ENCODE peak calls at places on chromosomes 5 and 9, in ten cellular contexts. Z, S, X, K, P, V, I, C, L and F are unnamed samples. For H3K27me3 and H3K4me1, the result is how much of the 10 kb centered on the place peaks cover.

GRCh38 chr5:54820759-54821158 is 164.6 kb downstream of the ESM1 start:
- DNase-seq in K (no peak), S (no peak), V (no peak), L (no peak), X (no peak), I (no peak), Z (no peak), C (no peak), P (no peak), F (no peak)

GRCh38 chr5:137273511-137273910 is 225.6 kb downstream of the SPOCK1 start:
- DNase-seq in Z (no peak), K (no peak), P (no peak), X (no peak), I (no peak), S (no peak), V (no peak), C (no peak), L (no peak), F (no peak)

GRCh38 chr5:65832603-65833228 is 93.7 kb upstream of the ERBIN start:
- DNase-seq in I (no peak), K (no peak), P (no peak), X (no peak), C (no peak), Z (no peak), L (no peak), V (no peak), S (no peak), F (no peak)

GRCh38 chr5:109143001-109143400 is 266.8 kb downstream of the PJA2 start:
- DNase-seq in Z (no peak), V (no peak), X (no peak), I (no peak), P (no peak), K (no peak), C (no peak), S (no peak), L (no peak), F (no peak)

GRCh38 chr9:134007150-134007549 is 15.0 kb upstream of the VAV2 start:
- DNase-seq in Z (no peak), S (no peak), K (peak), L (no peak), X (no peak), V (no peak), C (no peak), P (no peak), I (no peak), F (no peak)

GRCh38 chr5:175443514-175444059 is 395 bp downstream of the DRD1 start:
- DNase-seq in V (no peak), K (no peak), Z (no peak), I (no peak), L (no peak), C (no peak), X (no peak), P (no peak), S (no peak), F (no peak)

GRCh38 chr5:149317281-149318048 is 27.8 kb upstream of the GRPEL2 start:
- DNase-seq in P (no peak), Z (peak), I (peak), C (peak), S (no peak), V (no peak), K (peak), X (no peak), L (peak), F (no peak)

GRCh38 chr5:128228506-128228905 is 144.9 kb downstream of the SLC12A2 start:
- DNase-seq in P (no peak), C (no peak), L (no peak), K (no peak), S (no peak), V (no peak), Z (no peak), X (no peak), I (no peak), F (no peak)

GRCh38 chr5:133947431-133947841 is 21.0 kb downstream of the C5orf15 start:
- DNase-seq in X (no peak), P (peak), V (no peak), C (no peak), Z (no peak), K (no peak), S (no peak), I (no peak), L (no peak), F (peak)

GRCh38 chr9:133991964-133992779 is at the start of gene VAV2:
- DNase-seq in C (peak), V (no peak), S (peak), I (no peak), Z (peak), L (peak), X (peak), P (peak), K (peak), F (peak)

GRCh38 chr9:114112778-114113585 is 13.9 kb upstream of the KIF12 start:
- DNase-seq in X (peak), Z (no peak), K (peak), S (peak), C (no peak), V (no peak), I (no peak), P (peak), L (no peak), F (peak)

GRCh38 chr5:177520906-177521513 is 4.2 kb upstream of the DDX41 start:
- DNase-seq in C (no peak), P (peak), K (no peak), X (no peak), L (no peak), Z (no peak), I (no peak), V (no peak), S (no peak), F (no peak)

GRCh38 chr5:431001-431710 is 11.8 kb upstream of the EXOC3 start:
- DNase-seq in S (peak), Z (peak), L (peak), I (no peak), K (peak), X (peak), C (peak), V (no peak), P (peak), F (no peak)

GRCh38 chr9:136943291-136944093 is 1.0 kb downstream of the FBXW5 start:
- DNase-seq in P (peak), X (no peak), I (no peak), S (peak), V (no peak), Z (no peak), C (no peak), K (peak), L (peak), F (no peak)

GRCh38 chr5:137699291-137700281 is 36.3 kb downstream of the KLHL3 start:
- DNase-seq in L (no peak), X (no peak), P (no peak), C (no peak), S (no peak), I (no peak), Z (no peak), V (no peak), K (no peak), F (no peak)

GRCh38 chr5:56516936-56517521 is 283.9 kb upstream of the ANKRD55 start:
- DNase-seq in L (no peak), S (no peak), Z (no peak), X (no peak), P (peak), V (no peak), I (no peak), C (no peak), K (peak), F (no peak)

GRCh38 chr5:52660621-52661020 is 127.1 kb upstream of the ITGA1 start:
- DNase-seq in I (no peak), Z (no peak), K (no peak), X (no peak), L (no peak), V (no peak), P (no peak), S (no peak), C (no peak), F (no peak)

GRCh38 chr5:67238191-67238590 is 41.6 kb upstream of the CD180 start:
- DNase-seq in V (no peak), X (no peak), Z (no peak), I (no peak), C (peak), S (peak), P (no peak), K (no peak), L (no peak), F (no peak)

DNA sequence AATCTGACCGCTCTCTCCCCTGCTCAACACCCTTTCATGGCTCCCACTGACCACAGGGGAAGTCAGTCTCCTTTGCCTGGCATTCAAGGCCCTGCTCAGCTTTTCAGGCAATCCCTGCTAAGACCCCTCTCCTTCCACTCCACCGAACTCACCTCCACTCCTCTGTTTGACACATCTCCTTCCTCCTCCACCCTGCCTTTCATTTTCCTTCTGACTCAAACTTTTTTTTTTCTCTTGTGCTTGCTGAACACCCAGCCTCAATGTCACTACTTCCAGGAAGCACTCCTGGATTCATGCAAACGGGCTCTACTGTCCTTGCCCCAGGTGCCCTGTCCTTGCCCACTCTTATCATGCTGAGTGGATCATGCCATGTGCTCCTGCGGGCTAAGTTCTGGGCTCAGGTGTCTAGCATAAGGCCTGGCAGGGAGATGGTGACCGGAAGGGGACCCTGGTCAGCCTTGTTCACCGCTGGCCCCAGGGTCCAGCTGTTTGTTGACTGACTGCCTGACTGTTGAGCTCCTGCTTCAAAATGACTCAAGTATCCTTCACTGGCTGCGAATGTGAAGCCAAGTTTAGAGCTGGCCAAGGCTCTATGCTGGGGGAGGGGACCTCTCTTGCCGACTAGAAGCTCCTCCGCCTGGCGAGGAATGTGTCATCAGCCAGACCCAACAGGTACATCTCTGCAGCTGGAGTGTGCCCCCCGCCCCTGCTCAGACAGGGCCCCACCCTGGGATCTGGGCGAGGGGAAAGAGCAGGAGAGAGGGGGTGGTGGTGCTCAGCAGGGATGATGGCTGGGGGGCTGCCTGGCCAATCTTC is 6.2 kb downstream of the NR5A1 start:
- DNase-seq in Z (no peak), P (no peak), S (no peak), I (no peak), L (no peak), X (no peak), K (no peak), C (no peak), V (no peak), F (no peak)
- H3K27me3 ChIP-seq in Z (under half), P (under half), S (half or more), I (under half), L (half or more), X (half or more), K (under half), C (under half), V (under half), F (under half)

GRCh38 chr9:27412963-27413362 is 111.1 kb upstream of the IFNK start:
- DNase-seq in S (no peak), V (no peak), K (no peak), I (no peak), Z (no peak), L (no peak), C (no peak), P (peak), X (no peak), F (no peak)
- H3K4me3 ChIP-seq in S (no peak), V (peak), K (no peak), I (no peak), Z (no peak), L (no peak), C (no peak), P (peak), X (no peak), F (peak)

GRCh38 chr5:180294913-180295555 is 3.2 kb upstream of the MAPK9 start:
- DNase-seq in P (no peak), V (no peak), C (no peak), Z (no peak), K (no peak), X (no peak), S (no peak), I (no peak), L (no peak), F (no peak)
- H3K4me1 ChIP-seq in P (under half), V (under half), C (under half), Z (under half), K (under half), X (under half), S (under half), I (under half), L (under half), F (under half)

DNA sequence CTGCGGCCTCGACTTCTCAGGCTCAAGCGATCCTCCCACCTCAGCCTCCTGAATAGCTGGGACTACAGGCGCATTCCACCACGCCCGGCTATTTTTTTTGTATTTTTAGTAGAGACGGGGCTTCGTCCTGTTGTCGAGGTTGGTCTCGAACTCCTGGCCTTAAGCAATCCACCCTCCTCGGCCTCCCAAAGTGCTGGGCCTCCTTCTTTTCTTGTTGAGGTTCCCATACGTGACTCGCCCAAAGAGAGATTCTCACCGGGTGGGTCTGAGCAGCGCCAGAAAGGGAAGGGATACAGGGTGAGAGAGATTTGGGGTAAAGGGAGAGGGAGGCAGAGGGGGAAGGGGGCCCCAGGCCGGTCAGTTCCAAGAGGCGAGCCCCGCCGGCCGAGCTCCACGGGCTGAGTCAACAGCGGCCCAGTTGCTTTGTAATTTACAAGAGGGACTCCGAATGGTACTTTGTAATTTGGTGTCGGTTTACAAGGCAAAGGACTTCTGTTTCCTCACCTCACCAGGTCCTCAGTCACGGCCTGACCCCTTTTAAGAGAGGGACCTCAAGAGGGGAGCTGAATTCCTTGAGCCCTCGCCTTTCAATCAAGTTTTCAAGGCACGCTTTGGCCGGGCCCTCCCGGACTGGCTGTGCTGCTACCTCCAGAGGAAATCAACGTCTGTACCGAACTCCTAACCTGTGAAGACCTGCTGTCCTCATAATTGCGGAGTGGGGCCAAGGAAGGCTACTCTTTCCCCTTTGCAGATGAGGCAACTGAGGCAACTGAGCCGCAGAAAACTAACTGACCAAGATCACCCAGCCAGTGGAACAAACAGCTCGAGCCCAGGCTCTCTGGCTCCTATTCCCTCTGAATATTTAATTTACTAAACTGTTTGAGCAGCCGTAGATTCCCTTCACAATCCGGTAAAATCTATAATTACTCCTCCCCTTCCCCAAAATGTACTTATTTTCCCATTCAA is 3.2 kb upstream of the DMRT2 start:
- DNase-seq in C (no peak), K (no peak), S (no peak), Z (no peak), P (no peak), I (no peak), V (no peak), L (peak), X (no peak), F (no peak)
- H3K27me3 ChIP-seq in C (under half), K (half or more), S (half or more), Z (under half), P (under half), I (under half), V (under half), L (half or more), X (half or more), F (under half)

DNA sequence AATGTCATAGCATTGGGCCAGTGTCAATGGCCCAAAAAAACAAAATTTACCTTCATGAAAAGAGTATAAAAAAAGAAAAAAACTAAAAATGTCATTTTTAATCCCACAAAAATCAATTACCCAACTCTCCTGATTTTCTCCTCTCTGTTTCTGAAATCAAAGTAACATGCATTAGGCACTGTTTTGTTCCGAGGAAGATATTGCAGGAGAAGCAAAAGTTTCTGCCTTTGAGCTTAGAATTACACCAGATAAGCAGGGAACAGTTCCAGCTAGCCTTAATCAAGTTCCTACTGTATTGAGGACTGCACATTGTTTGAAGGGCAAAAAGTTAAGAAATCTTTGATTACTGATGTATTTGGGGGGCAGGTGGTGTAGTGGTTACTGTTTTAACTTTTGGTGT is 1.1 kb upstream of the PRKAA1 start:
- DNase-seq in L (no peak), I (no peak), K (no peak), C (no peak), P (no peak), X (no peak), Z (no peak), S (no peak), V (no peak), F (no peak)
- H3K4me3 ChIP-seq in L (peak), I (no peak), K (peak), C (peak), P (no peak), X (no peak), Z (peak), S (no peak), V (no peak), F (peak)

GRCh38 chr5:181261320-181262085 is 560 bp upstream of the TRIM52 start:
- DNase-seq in K (peak), C (peak), V (no peak), L (peak), X (peak), Z (peak), I (peak), S (peak), P (peak), F (peak)
- H3K4me1 ChIP-seq in K (under half), C (under half), V (under half), L (under half), X (under half), Z (under half), I (under half), S (under half), P (under half), F (under half)

GRCh38 chr5:99879791-99880511 is 655.2 kb upstream of the FAM174A start:
- DNase-seq in C (no peak), L (no peak), Z (no peak), S (no peak), K (peak), P (no peak), I (no peak), X (no peak), V (no peak), F (no peak)
- H3K27me3 ChIP-seq in C (under half), L (under half), Z (under half), S (under half), K (under half), P (under half), I (under half), X (under half), V (under half), F (under half)

DNA sequence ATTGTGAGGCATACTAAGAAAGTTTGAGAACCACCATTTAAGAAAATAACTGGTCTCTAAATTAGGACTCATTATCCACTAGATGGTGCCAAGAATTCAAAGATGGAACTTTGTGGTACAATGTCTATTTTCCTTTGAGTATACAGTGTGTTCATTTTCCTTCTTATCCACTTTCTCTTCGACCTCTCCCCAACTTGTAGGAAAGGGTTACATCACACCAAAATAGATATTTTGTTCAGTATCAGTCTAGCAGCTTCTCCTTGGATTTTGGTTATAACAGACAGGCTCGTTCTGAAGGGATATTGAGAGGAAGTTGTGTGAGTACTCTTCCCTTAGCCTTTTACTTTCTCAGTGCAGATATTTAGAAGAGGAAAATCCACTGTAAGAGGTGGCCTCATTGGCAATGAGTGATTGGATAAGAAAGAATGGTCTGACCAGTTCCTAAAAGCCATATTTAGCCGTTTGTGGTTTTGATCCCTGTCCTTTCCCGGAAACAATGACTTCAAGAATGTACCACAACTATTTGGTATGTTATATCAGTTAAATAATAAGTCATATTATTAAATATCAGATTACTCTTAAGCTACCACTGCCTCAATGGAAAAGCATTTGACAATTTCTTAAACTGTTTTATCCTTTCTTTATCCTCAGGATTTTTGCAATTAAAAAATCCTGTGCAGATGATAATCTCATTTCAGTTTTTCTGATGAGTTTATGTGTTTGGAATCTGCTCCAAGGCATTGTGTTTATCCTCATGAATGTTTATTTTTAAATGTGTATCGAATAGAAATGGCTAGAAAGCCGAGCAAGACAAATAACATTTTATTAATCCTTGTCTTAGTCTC is 69.0 kb upstream of the GRAMD2B start:
- DNase-seq in I (peak), Z (peak), X (no peak), K (no peak), P (no peak), L (peak), V (no peak), S (no peak), C (peak), F (no peak)
- H3K4me3 ChIP-seq in I (no peak), Z (peak), X (no peak), K (no peak), P (no peak), L (no peak), V (no peak), S (no peak), C (peak), F (no peak)

GRCh38 chr9:34577635-34578240 is 11.8 kb downstream of the CNTFR start:
- DNase-seq in C (no peak), I (no peak), P (no peak), Z (no peak), S (no peak), K (peak), L (no peak), V (no peak), X (no peak), F (no peak)

GRCh38 chr9:34576943-34577634 is 12.4 kb downstream of the CNTFR start:
- DNase-seq in P (no peak), V (no peak), C (no peak), X (no peak), I (no peak), Z (no peak), L (peak), K (peak), S (no peak), F (no peak)

GRCh38 chr9:34578241-34579096 is 11.1 kb downstream of the CNTFR start:
- DNase-seq in S (no peak), I (no peak), V (no peak), K (peak), Z (no peak), L (peak), X (no peak), C (no peak), P (no peak), F (no peak)

GRCh38 chr9:34575775-34576592 is 13.5 kb downstream of the CNTFR start:
- DNase-seq in I (no peak), V (no peak), Z (no peak), P (no peak), L (no peak), K (no peak), C (no peak), X (no peak), S (no peak), F (no peak)

GRCh38 chr9:34576593-34576935 is 13.0 kb downstream of the CNTFR start:
- DNase-seq in S (no peak), C (no peak), X (no peak), L (no peak), Z (no peak), P (no peak), K (no peak), V (no peak), I (no peak), F (no peak)
- H3K4me1 ChIP-seq in S (under half), C (under half), X (under half), L (under half), Z (under half), P (under half), K (half or more), V (under half), I (under half), F (under half)

GRCh38 chr9:126519660-126520425 is 93.9 kb upstream of the LMX1B start:
- DNase-seq in X (no peak), P (no peak), S (peak), L (no peak), V (no peak), I (no peak), Z (no peak), C (no peak), K (peak), F (no peak)
- H3K27me3 ChIP-seq in X (half or more), P (under half), S (half or more), L (under half), V (under half), I (under half), Z (under half), C (half or more), K (under half), F (half or more)